ENCODE peak calls at places on chromosomes 7 and 10, in six cellular contexts. H is OCI-LY7, O is PC-3, N is spleen, J is heart right ventricle, K is psoas muscle. W is an unnamed sample.
A peak's percentile ranks its signal among the peaks of the same experiment; 100 is the strongest.

GRCh38 chr10:24415455-24416169 is 206.7 kb downstream of the KIAA1217 start:
- DNase-seq in N (peak; percentile 72), O (peak; percentile 3), K (peak; percentile 87), H (no peak), J (peak; percentile 84), W (peak; percentile 29)

GRCh38 chr7:5549096-5549896 is 125.7 kb upstream of the TNRC18 start:
- DNase-seq in H (no peak), J (no peak), K (peak; percentile 58), N (no peak), O (peak; percentile 95), W (peak; percentile 56)

GRCh38 chr7:33806284-33807157 is 98.8 kb upstream of the BMPER start:
- DNase-seq in N (no peak), O (no peak), J (peak; percentile 36), H (no peak), K (no peak), W (peak; percentile 67)

GRCh38 chr7:41984888-41985287 is 252.1 kb downstream of the GLI3 start:
- DNase-seq in H (no peak), N (no peak), J (no peak), O (peak; percentile 37), K (no peak), W (no peak)

GRCh38 chr10:28676297-28676967 is 889 bp upstream of the BAMBI start:
- DNase-seq in N (no peak), J (peak; percentile 28), O (no peak), K (no peak), H (peak; percentile 21), W (peak; percentile 59)

GRCh38 chr7:140358024-140358770 is 40.1 kb downstream of the SLC37A3 start:
- DNase-seq in H (no peak), N (no peak), O (no peak), K (no peak), J (no peak), W (no peak)

GRCh38 chr10:14158575-14158974 is 172.1 kb downstream of the FRMD4A start:
- DNase-seq in O (no peak), H (no peak), N (no peak), J (no peak), K (no peak), W (no peak)

GRCh38 chr7:113086431-113086888 is at the start of gene GPR85:
- DNase-seq in K (peak; percentile 50), O (no peak), J (peak; percentile 64), N (peak; percentile 82), H (no peak), W (peak; percentile 71)

GRCh38 chr7:66713687-66714086 is 26.8 kb upstream of the RABGEF1 start:
- DNase-seq in N (no peak), O (no peak), H (no peak), K (no peak), J (no peak), W (no peak)

GRCh38 chr10:29881336-29881751 is 178.0 kb downstream of the JCAD start:
- DNase-seq in N (no peak), J (no peak), O (no peak), H (no peak), K (no peak), W (peak; percentile 66)

GRCh38 chr7:121372376-121373024 is 23.6 kb downstream of the FAM3C start:
- DNase-seq in N (no peak), H (peak; percentile 59), O (no peak), K (no peak), J (no peak), W (peak; percentile 41)

GRCh38 chr7:17617857-17618651 is 319.6 kb downstream of the AHR start:
- DNase-seq in K (no peak), O (no peak), N (no peak), H (no peak), J (no peak), W (no peak)
- H3K4me3 ChIP-seq in K (no peak overlapping the region), O (no peak overlapping the region), N (no peak overlapping the region), H (no peak overlapping the region), J (no peak overlapping the region), W (no peak overlapping the region)

DNA sequence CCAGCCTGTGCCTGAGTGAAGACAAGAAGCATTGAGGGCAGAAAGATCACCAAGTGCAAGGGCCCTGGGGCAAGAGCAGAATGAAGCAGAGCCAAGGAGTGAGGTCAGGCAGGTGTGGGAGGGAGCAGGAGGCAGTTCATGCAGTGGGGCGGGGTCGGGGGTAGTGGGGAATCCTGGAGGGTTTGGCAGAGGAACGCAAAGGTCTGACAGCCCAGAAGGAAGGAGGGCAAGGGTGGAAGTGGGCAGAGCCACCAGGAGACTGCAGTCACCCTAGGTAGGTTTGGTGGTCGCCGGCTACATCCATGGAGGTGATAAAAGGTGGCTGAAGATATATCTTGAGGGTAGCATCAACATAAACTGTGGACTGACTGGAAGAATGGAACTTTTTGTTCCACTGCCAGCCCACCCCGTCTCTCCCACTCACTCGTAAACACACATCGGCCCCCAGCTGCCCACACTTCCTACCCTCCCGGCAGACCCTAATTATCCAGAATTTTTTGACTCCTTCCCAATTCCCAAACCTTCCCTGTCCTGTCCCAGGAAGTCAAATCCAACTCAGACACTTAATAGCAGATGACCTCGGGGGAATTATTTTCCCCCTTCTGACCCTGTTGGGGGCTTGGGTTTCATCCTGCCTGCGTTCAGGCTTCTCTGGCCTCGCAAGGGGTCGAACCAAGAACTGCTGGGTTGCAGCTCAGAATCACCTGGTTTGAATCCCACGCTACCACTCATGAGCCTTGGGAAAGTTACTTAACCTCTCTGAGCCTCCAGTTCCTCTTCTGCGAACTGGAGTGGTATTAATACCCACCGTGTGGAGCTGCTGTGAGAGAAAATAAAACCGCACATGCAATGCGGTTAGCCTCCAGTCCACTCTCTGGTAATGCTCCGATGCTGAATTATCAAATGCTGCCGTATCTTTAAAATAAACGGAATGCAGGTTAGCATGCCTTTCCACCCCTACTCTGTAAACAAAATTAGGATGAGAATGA is 172.2 kb downstream of the ARHGAP12 start:
- DNase-seq in H (no peak), N (no peak), J (no peak), K (no peak), O (no peak), W (no peak)
- H3K4me1 ChIP-seq in H (peaks cover 8% of the 10 kb centered on the region), N (peaks cover 8% of the 10 kb centered on the region), J (peaks cover 53% of the 10 kb centered on the region), K (peaks cover 40% of the 10 kb centered on the region), O (peaks cover 21% of the 10 kb centered on the region), W (no peaks in the 10 kb centered on the region)

DNA sequence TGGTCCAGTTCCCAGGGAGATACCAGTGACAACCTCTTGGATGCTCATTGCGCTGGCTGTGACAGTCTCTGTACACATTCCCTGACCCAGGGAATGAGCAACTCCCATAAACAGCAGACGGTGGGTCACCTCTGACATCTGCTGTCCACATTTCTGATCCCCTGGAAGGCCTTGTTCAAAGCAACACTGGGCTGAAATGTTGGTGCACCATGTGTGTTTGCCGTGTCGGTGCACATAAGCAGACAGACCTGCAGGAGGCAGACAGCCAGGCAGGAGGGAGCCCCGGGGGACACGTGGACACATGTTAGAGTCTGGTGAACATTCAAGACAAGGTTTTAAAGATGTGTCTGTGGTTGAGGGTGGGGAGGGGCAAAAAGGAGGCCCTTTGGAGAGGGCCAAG is 254.9 kb downstream of the PLXNA4 start:
- DNase-seq in K (no peak), N (no peak), H (no peak), J (no peak), O (no peak), W (peak; percentile 24)
- TF ChIP-seq CTCF in K (no peak), N (no peak), H (no peak), J (no peak), O (peak; percentile 27), W (no peak)

GRCh38 chr10:11610855-11611247 is 599 bp downstream of the USP6NL start:
- DNase-seq in N (no peak), K (peak; percentile 36), H (peak; percentile 64), J (peak; percentile 39), O (no peak), W (peak; percentile 63)
- H3K4me3 ChIP-seq in N (peak overlapping the region; percentile 96), K (peak overlapping the region; percentile 87), H (peak overlapping the region; percentile 81), J (peak overlapping the region; percentile 92), O (peak overlapping the region; percentile 75), W (peak overlapping the region; percentile 100)

DNA sequence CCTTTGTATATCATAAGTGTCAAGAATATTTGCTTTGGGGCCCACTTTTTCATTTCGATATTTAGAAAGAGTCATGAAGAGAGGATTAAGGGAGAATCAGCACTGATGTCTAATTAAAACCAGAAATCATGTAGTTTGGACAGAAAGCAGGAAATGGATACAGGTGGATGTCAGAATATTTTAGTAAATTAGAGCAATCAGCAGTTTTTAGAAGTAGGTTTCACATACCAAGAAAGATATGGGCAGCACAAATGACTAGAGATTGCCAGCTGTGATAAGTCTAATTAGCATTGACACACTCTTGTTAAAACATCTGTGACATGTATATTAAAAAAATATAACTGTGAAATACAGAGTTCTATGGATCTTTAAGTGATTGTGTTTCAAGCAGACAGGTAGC is 180.8 kb upstream of the POM121L12 start:
- DNase-seq in N (no peak), O (no peak), H (no peak), J (no peak), K (no peak), W (no peak)
- H3K4me1 ChIP-seq in N (no peaks in the 10 kb centered on the region), O (no peaks in the 10 kb centered on the region), H (no peaks in the 10 kb centered on the region), J (no peaks in the 10 kb centered on the region), K (no peaks in the 10 kb centered on the region), W (no peaks in the 10 kb centered on the region)

DNA sequence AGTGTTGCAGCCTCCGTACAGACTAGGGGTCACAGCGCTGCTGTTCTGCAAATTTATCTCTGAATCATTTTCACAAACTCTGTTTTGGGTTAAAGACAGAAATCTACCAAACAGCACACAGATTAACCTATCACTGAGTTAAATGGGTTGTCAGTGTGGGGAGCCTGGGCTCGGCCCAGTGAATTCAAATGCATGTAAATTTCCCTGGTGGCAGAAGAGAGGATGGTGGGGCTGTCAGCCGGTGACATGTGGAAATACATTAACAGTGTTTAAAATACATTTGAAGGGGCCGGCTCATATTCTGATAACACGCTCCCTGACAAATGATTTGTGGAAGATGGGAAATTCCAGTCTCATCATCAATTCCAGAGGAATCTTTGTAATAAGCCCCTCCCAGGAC is 309.6 kb upstream of the MKI67 start:
- DNase-seq in N (no peak), H (no peak), O (no peak), J (no peak), K (no peak), W (no peak)
- TF ChIP-seq CTCF in N (no peak), H (no peak), O (no peak), J (no peak), K (no peak), W (no peak)

GRCh38 chr7:51589111-51589510 is 272.5 kb upstream of the COBL start:
- DNase-seq in K (no peak), N (no peak), O (no peak), J (no peak), H (no peak), W (no peak)

GRCh38 chr7:51593638-51594037 is 277.0 kb upstream of the COBL start:
- DNase-seq in N (no peak), J (no peak), H (no peak), O (no peak), K (no peak), W (no peak)

GRCh38 chr7:51592822-51593221 is 276.2 kb upstream of the COBL start:
- DNase-seq in J (no peak), N (no peak), O (no peak), K (no peak), H (no peak), W (no peak)

GRCh38 chr7:51590746-51591145 is 274.1 kb upstream of the COBL start:
- DNase-seq in J (no peak), H (no peak), K (no peak), O (no peak), N (no peak), W (no peak)

DNA sequence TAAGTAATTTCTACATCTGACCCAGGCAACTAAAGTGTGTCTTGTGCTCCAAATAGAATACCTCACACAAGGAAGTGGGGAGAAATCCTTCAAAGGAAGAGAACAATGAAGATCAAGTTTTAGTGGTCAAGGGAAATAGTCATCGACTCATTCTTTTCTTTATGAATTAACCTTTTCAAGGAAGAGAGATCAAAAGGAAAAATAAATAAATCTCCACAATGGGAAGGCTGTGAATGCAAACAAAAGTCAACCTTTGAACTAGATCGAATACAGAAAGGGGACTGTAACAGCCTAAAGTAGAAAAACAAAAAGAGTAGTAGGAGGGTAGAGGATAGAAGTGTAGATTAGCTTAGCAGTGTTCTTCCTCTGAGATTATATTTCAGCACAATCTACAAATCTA is 274.6 kb upstream of the COBL start:
- DNase-seq in H (no peak), O (no peak), K (no peak), J (no peak), N (no peak), W (no peak)
- H3K4me3 ChIP-seq in H (no peak overlapping the region), O (no peak overlapping the region), K (no peak overlapping the region), J (no peak overlapping the region), N (no peak overlapping the region), W (no peak overlapping the region)